ENCODE peak calls at places on chromosomes 6 and 20, in ten cellular contexts. E is GM10248; Z is bronchial epithelial cell; T is H54; F is NCI-H2171 treated with DMSO at 0.1 percent for 48 hours; K is globus pallidus; O is NCI-H345; X is central memory CD4-positive, alpha-beta T cell; S is left cardiac atrium; H is heart right ventricle. D is an unnamed sample.

GRCh38 chr6:138044458-138044857 is 62.8 kb downstream of the PERP start:
- DNase-seq in E (no peak), Z (peak), T (peak), F (no peak), K (no peak), O (no peak), X (no peak), S (no peak), H (no peak), D (no peak)

GRCh38 chr6:11575408-11576033 is 38.0 kb downstream of the TMEM170B start:
- DNase-seq in E (peak), Z (peak), T (peak), F (peak), K (peak), O (peak), X (peak), S (peak), H (no peak), D (peak)

GRCh38 chr6:55182016-55182650 is 7.8 kb downstream of the HCRTR2 start:
- DNase-seq in E (no peak), Z (peak), T (no peak), F (no peak), K (no peak), O (no peak), X (no peak), S (no peak), H (no peak), D (no peak)

GRCh38 chr6:20542927-20543602 is 8.8 kb downstream of the CDKAL1 start:
- DNase-seq in E (peak), Z (peak), T (no peak), F (peak), K (no peak), O (peak), X (no peak), S (no peak), H (no peak), D (no peak)

GRCh38 chr6:1607557-1608221 is 2.0 kb upstream of the FOXC1 start:
- DNase-seq in E (peak), Z (peak), T (no peak), F (peak), K (no peak), O (peak), X (no peak), S (no peak), H (no peak), D (no peak)

GRCh38 chr6:24974182-24975171 is 38.7 kb upstream of the RIPOR2 start:
- DNase-seq in E (no peak), Z (no peak), T (no peak), F (no peak), K (no peak), O (no peak), X (peak), S (no peak), H (no peak), D (no peak)

GRCh38 chr6:79031821-79032590 is 46.0 kb downstream of the PHIP start:
- DNase-seq in E (no peak), Z (no peak), T (no peak), F (no peak), K (no peak), O (no peak), X (no peak), S (no peak), H (no peak), D (no peak)

GRCh38 chr20:14775778-14776177 is 438.4 kb upstream of the FLRT3 start:
- DNase-seq in E (no peak), Z (peak), T (no peak), F (peak), K (no peak), O (no peak), X (no peak), S (peak), H (no peak), D (no peak)

GRCh38 chr6:45420083-45420908 is 42.6 kb upstream of the SUPT3H start:
- DNase-seq in E (peak), Z (peak), T (no peak), F (no peak), K (no peak), O (no peak), X (peak), S (peak), H (no peak), D (no peak)

GRCh38 chr6:6730831-6731230 is 142.3 kb downstream of the LY86 start:
- DNase-seq in E (no peak), Z (peak), T (peak), F (no peak), K (no peak), O (no peak), X (no peak), S (peak), H (no peak), D (no peak)

GRCh38 chr6:42781811-42782688 is at the start of gene BICRAL:
- DNase-seq in E (peak), Z (peak), T (peak), F (peak), K (peak), O (peak), X (peak), S (peak), H (peak), D (peak)

GRCh38 chr6:119340766-119341487 is 8.6 kb downstream of the MAN1A1 start:
- DNase-seq in E (no peak), Z (no peak), T (no peak), F (no peak), K (no peak), O (no peak), X (no peak), S (peak), H (no peak), D (no peak)

GRCh38 chr20:46206025-46206424 is 87.9 kb downstream of the CD40 start:
- DNase-seq in E (peak), Z (peak), T (peak), F (no peak), K (peak), O (no peak), X (no peak), S (peak), H (no peak), D (no peak)

GRCh38 chr20:18019068-18019467 is 38.6 kb downstream of the OVOL2 start:
- DNase-seq in E (peak), Z (peak), T (peak), F (no peak), K (no peak), O (no peak), X (no peak), S (no peak), H (no peak), D (no peak)

GRCh38 chr6:168122011-168122410 is 43.0 kb upstream of the FRMD1 start:
- DNase-seq in E (no peak), Z (no peak), T (no peak), F (no peak), K (no peak), O (no peak), X (no peak), S (no peak), H (no peak), D (no peak)

GRCh38 chr6:16985484-16986284 is 116.2 kb upstream of the STMND1 start:
- DNase-seq in E (no peak), Z (peak), T (no peak), F (no peak), K (no peak), O (no peak), X (no peak), S (peak), H (no peak), D (no peak)

GRCh38 chr20:23165964-23166363 is 79.8 kb upstream of the CD93 start:
- DNase-seq in E (no peak), Z (no peak), T (no peak), F (no peak), K (no peak), O (no peak), X (no peak), S (no peak), H (no peak), D (no peak)

GRCh38 chr6:142943746-142944125 is 1.2 kb downstream of the HIVEP2 start:
- DNase-seq in E (no peak), Z (peak), T (no peak), F (no peak), K (no peak), O (no peak), X (peak), S (no peak), H (no peak), D (no peak)

GRCh38 chr6:2827112-2827511 is 14.6 kb downstream of the SERPINB1 start:
- DNase-seq in E (no peak), Z (no peak), T (no peak), F (no peak), K (no peak), O (no peak), X (no peak), S (no peak), H (no peak), D (no peak)

GRCh38 chr6:40791004-40791403 is 203.8 kb upstream of the LRFN2 start:
- DNase-seq in E (no peak), Z (peak), T (peak), F (no peak), K (no peak), O (no peak), X (no peak), S (no peak), H (no peak), D (no peak)

GRCh38 chr6:148972481-148972880 is 225.7 kb downstream of the UST start:
- DNase-seq in E (peak), Z (peak), T (no peak), F (peak), K (no peak), O (peak), X (peak), S (no peak), H (no peak), D (no peak)

GRCh38 chr6:117481926-117482239 is 591 bp upstream of the DCBLD1 start:
- DNase-seq in E (no peak), Z (no peak), T (no peak), F (no peak), K (no peak), O (no peak), X (no peak), S (no peak), H (no peak), D (no peak)

GRCh38 chr6:147509900-147510299 is 1.4 kb downstream of the SAMD5 start:
- DNase-seq in E (no peak), Z (peak), T (no peak), F (no peak), K (no peak), O (no peak), X (no peak), S (no peak), H (no peak), D (no peak)

GRCh38 chr20:39676857-39677351 is 714.8 kb downstream of the DHX35 start:
- DNase-seq in E (peak), Z (peak), T (no peak), F (peak), K (peak), O (peak), X (no peak), S (no peak), H (no peak), D (no peak)

GRCh38 chr6:24272148-24272547 is 85.7 kb downstream of the DCDC2 start:
- DNase-seq in E (no peak), Z (no peak), T (no peak), F (no peak), K (no peak), O (no peak), X (no peak), S (no peak), H (no peak), D (no peak)

GRCh38 chr6:8229913-8230312 is 127.6 kb upstream of the EEF1E1 start:
- DNase-seq in E (no peak), Z (peak), T (no peak), F (no peak), K (no peak), O (no peak), X (no peak), S (no peak), H (no peak), D (no peak)

GRCh38 chr6:168514216-168514615 is 73.2 kb downstream of the SMOC2 start:
- DNase-seq in E (no peak), Z (no peak), T (no peak), F (no peak), K (peak), O (no peak), X (no peak), S (peak), H (peak), D (no peak)

GRCh38 chr20:44897133-44897532 is 11.6 kb downstream of the YWHAB start:
- DNase-seq in E (no peak), Z (no peak), T (no peak), F (no peak), K (no peak), O (no peak), X (no peak), S (no peak), H (no peak), D (no peak)

GRCh38 chr6:129890164-129890563 is 29.0 kb upstream of the TMEM244 start:
- DNase-seq in E (no peak), Z (peak), T (no peak), F (no peak), K (no peak), O (no peak), X (no peak), S (no peak), H (no peak), D (no peak)

GRCh38 chr6:117078624-117079023 is 186.7 kb upstream of the VGLL2 start:
- DNase-seq in E (no peak), Z (no peak), T (no peak), F (no peak), K (no peak), O (no peak), X (no peak), S (no peak), H (no peak), D (no peak)